ENCODE peak calls at places on chromosome 22, in five cellular contexts. P is K562, V is tibial nerve, L is transverse colon, M is A549. J is an unnamed sample. For H3K4me1, the result is how much of the 10 kb centered on the place peaks cover.

GRCh38 chr22:40922484-40923303 is 28.5 kb upstream of the RBX1 start:
- DNase-seq in P (peak), V (peak), L (no peak), M (peak), J (no peak)

GRCh38 chr22:44578115-44578457 is 80.1 kb upstream of the RTL6 start:
- DNase-seq in P (no peak), V (no peak), L (no peak), M (no peak), J (no peak)

GRCh38 chr22:41256898-41257260 is 16.1 kb upstream of the CHADL start:
- DNase-seq in P (no peak), V (no peak), L (no peak), M (no peak), J (no peak)

GRCh38 chr22:10780281-10780680 is 4747.7 kb upstream of the OR11H1 start:
- DNase-seq in P (no peak), V (no peak), L (no peak), M (no peak), J (no peak)

GRCh38 chr22:46881373-46882118 is 119.1 kb downstream of the TBC1D22A start:
- DNase-seq in P (no peak), V (no peak), L (no peak), M (no peak), J (no peak)

GRCh38 chr22:39746600-39747262 is 146.8 kb downstream of the ENTHD1 start:
- DNase-seq in P (no peak), V (no peak), L (no peak), M (no peak), J (peak)

GRCh38 chr22:24025475-24025874 is 14.4 kb downstream of the CABIN1 start:
- DNase-seq in P (no peak), V (no peak), L (no peak), M (no peak), J (no peak)

GRCh38 chr22:25987948-25988347 is 181.3 kb upstream of the SEZ6L start:
- DNase-seq in P (no peak), V (no peak), L (no peak), M (no peak), J (no peak)

GRCh38 chr22:46425011-46425410 is 89.5 kb downstream of the TRMU start:
- DNase-seq in P (no peak), V (no peak), L (no peak), M (no peak), J (no peak)

DNA sequence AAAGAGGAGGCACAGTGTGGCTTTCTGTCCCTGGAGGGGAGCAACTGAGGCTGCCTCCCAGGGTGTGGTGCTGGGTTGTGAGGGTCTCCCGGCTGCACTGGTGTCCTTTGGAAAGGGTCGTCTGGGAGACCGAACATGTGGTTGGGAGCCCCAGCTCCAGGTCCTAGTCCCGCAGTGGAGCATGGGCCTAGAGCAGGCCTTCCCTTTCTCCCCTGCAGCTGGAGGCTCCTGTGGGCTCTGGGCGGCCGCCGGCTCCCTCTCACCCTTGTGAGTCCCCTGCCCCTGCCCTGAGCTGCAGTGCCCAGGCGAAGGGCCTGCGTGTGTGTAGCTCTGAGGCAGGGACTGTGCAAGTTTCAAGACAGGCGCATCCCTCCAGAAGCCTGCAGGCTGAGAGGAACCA is 1492.7 kb downstream of the BRD1 start:
- DNase-seq in P (no peak), V (no peak), L (no peak), M (no peak), J (no peak)
- TF ChIP-seq POLR2A in P (no peak), V (no peak), L (no peak), M (no peak), J (no peak)

DNA sequence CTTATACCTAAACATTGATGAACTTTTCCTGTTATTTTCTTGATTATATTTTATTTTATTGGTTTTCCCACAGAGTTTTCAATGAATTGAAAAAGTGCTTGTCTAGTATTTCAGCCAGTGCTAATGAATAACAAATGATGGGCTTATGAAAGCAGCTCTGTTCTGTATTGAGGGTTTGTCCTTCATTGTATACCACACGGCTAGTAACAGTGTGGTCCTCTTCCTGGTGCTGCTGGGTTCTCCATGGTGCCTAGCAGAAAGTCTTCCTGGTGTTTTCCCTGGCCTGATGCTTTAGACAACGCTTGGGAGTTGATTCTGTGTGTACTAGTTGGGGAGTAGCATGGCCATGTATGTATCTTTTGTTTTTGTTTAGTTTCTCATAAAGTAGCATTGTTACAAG is 89.1 kb downstream of the MTMR3 start:
- DNase-seq in P (no peak), V (no peak), L (no peak), M (no peak), J (no peak)
- TF ChIP-seq CTCF in P (no peak), V (no peak), L (no peak), M (no peak), J (no peak)

DNA sequence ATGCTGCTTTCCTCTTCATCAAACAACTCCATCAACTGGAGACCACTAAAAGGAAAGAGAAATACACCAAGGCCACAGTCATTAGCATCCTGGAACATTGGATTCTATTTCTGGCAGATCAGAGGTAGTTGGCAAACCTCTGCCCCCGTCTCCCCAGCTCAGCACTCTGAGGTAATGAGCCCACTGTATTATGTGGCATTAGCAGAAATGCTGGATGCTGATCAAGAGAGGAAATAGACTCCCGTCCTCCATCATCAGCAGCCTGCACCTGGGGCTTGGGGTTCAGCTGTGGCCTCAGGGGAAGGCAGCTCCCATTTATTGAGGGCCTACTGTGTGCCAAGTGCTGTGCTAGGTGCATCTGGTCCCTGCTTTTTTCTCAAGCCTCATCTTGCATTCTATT is 8.9 kb upstream of the RASD2 start:
- DNase-seq in P (no peak), V (no peak), L (no peak), M (no peak), J (no peak)
- H3K4me1 ChIP-seq in P (under half), V (under half), L (under half), M (under half), J (under half)

GRCh38 chr22:49935561-49935960 is 17.1 kb downstream of the CRELD2 start:
- DNase-seq in P (peak), V (no peak), L (no peak), M (no peak), J (no peak)

GRCh38 chr22:49934891-49935557 is 16.6 kb downstream of the CRELD2 start:
- DNase-seq in P (peak), V (peak), L (peak), M (peak), J (peak)

GRCh38 chr22:49934144-49934890 is 15.9 kb downstream of the CRELD2 start:
- DNase-seq in P (peak), V (peak), L (peak), M (no peak), J (peak)

GRCh38 chr22:49931863-49932262 is 13.4 kb downstream of the CRELD2 start:
- DNase-seq in P (no peak), V (no peak), L (no peak), M (no peak), J (no peak)

DNA sequence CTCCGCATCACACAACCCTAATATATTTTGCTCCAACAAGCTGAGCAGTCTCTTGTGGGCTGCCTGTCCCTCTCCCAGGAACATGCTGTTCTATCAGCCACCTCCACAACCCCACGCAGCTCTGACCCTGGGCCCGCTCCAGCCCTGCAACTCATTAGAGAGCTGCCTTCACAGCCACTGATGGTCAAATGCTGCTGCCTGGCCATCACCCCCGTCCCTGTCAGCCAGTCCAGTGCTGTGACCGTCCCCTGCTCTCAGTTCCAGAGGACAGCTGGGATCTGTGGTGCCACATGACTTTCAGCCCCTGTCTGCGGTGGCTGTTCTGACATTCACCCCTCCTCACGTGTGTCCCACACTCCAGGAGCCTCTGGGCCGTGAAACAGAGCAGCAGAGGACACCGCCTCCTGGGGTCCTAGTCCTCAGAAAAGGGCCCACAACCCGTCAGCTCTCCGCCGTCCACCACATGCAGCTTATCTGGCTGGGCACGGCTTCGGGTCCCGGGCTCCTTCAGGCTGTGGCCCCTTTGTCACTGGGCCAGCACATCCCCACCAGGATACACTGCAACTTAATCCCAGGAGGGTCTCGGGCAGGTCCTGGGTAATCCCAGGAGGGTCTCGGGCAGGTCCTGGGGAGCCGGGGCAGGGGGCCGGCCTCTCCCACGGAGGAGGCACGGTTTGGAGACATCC is 14.9 kb downstream of the CRELD2 start:
- DNase-seq in P (peak), V (peak), L (peak), M (no peak), J (peak)
- TF ChIP-seq POLR2A in P (no peak), V (no peak), L (no peak), M (no peak), J (no peak)

DNA sequence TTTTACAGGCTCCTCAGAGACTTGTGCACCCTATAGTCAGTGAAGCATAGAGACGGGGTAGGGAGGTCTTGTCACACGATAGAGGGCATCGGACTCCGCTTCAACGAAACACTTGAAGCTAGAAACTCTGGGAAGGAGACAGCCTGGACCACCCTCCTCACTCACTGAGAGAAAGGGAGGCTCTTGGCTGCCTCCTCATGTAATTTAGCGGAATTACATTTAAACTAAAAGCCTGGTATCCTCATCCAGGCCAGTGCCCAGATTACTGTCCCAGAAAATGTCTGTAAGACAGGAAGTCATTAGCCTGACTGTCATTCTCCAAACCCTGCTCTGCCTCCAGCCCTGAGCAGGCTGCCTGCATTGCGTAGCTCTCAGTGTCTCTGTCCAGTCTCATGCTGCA is 36.0 kb downstream of the TTLL1 start:
- DNase-seq in P (no peak), V (no peak), L (no peak), M (no peak), J (no peak)
- TF ChIP-seq CTCF in P (peak), V (no peak), L (no peak), M (no peak), J (no peak)

DNA sequence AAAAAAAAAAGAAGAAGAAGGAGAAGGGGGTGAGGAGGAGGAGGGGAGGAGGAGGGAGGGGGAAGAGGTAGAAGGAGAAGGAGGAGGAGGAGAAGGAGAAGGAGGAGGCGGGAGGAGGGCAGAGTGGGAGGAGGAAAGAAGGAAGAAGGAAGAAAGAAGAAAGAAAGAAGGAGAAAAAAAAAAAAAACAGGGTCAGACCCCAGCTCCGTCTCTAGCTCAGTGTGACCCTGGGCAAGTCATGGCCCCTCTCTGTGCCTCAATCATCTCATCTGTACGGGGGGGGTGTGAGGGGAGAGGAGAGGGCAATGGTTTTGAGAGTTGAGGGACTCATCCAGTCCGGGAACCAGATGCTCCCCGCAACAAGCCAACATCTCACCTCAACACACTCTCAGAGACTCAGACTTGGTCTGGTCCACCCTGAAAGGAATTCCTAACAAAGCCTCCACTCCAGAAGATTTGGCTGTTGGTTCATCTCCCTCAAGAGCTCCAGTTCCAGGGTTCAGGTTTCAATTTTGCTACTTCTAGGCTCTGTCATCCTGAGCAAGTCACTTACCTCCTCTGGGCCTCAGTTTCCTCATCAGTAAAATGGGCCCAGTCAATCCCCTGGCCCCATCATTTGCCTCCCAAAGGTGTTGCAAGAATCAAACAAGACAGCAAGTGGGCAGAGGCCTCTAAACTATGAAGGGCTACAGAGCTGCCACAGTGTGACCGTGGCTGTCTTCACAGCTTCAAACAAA is 7.7 kb downstream of the CARD10 start:
- DNase-seq in P (no peak), V (no peak), L (no peak), M (no peak), J (no peak)
- H3K4me1 ChIP-seq in P (under half), V (under half), L (under half), M (half or more), J (under half)

DNA sequence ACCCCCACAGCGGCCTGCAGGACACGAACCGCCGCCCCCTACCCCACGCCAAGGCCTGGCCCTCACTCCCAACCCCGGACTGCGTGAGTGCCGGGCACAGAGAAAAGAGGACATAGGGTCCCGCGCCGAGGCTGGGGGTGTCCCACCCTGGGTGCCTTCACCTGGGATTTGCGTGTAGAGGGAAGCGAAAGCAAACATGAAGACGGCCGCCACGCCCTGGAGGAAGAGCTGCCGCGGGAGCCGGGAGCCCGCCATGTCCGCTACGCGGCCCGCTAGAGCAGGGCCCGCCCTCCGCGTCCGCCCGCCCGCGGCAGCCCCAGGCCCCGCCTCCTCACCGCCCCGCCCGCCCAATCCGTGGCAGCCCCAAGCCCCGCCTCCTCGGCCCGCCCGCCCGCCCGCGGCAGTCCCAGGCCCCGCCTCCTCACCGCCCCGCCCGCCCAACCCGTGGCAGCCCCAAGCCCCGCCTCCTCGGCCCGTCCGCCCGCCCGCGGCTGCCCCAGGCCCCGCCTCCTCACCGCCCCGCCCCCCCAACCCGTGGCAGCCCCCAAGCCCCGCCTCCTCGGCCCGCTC is at the start of gene LMF2:
- DNase-seq in P (no peak), V (peak), L (peak), M (no peak), J (peak)
- TF ChIP-seq POLR2A in P (peak), V (no peak), L (peak), M (peak), J (no peak)